ENCODE peak calls at places on chromosomes 2 and 18, in eight cellular contexts. S is AG04449, D is epithelial cell of proximal tubule, H is uterus, I is fibroblast of mammary gland, L is H1, T is right atrium auricular region, P is IMR-90. K is an unnamed sample.

GRCh38 chr2:150376627-150377335 is 110.7 kb downstream of the RND3 start:
- DNase-seq in S (no peak), D (no peak), H (no peak), I (peak), L (no peak), T (no peak), P (peak), K (no peak)

GRCh38 chr2:241135737-241136136 is 13.5 kb downstream of the PASK start:
- DNase-seq in S (no peak), D (no peak), H (no peak), I (no peak), L (no peak), T (no peak), P (no peak), K (no peak)

GRCh38 chr2:85763831-85764230 is 10.0 kb downstream of the ATOH8 start:
- DNase-seq in S (no peak), D (no peak), H (no peak), I (no peak), L (no peak), T (no peak), P (no peak), K (no peak)

GRCh38 chr2:120778244-120778643 is 42.6 kb downstream of the GLI2 start:
- DNase-seq in S (no peak), D (no peak), H (no peak), I (peak), L (no peak), T (no peak), P (peak), K (no peak)

GRCh38 chr2:215514516-215514915 is 78.6 kb upstream of the FN1 start:
- DNase-seq in S (no peak), D (no peak), H (no peak), I (no peak), L (no peak), T (no peak), P (no peak), K (no peak)

GRCh38 chr2:168773719-168774521 is 28.5 kb upstream of the NOSTRIN start:
- DNase-seq in S (no peak), D (no peak), H (peak), I (peak), L (peak), T (peak), P (peak), K (peak)

GRCh38 chr2:128187032-128187654 is 96.1 kb downstream of the UGGT1 start:
- DNase-seq in S (peak), D (peak), H (no peak), I (peak), L (no peak), T (no peak), P (peak), K (no peak)

GRCh38 chr2:240602266-240603050 is 15.9 kb downstream of the CAPN10 start:
- DNase-seq in S (no peak), D (no peak), H (peak), I (no peak), L (no peak), T (no peak), P (no peak), K (no peak)

GRCh38 chr2:220855296-220855695 is 716.8 kb downstream of the EPHA4 start:
- DNase-seq in S (no peak), D (no peak), H (no peak), I (peak), L (no peak), T (no peak), P (peak), K (no peak)

GRCh38 chr2:163801499-163801893 is 65.7 kb upstream of the FIGN start:
- DNase-seq in S (no peak), D (no peak), H (no peak), I (no peak), L (no peak), T (no peak), P (no peak), K (no peak)

GRCh38 chr2:98936133-98936916 is at the start of gene CRACDL:
- DNase-seq in S (no peak), D (no peak), H (no peak), I (no peak), L (peak), T (no peak), P (no peak), K (peak)

GRCh38 chr2:172195836-172196376 is 93.2 kb upstream of the DLX2 start:
- DNase-seq in S (no peak), D (no peak), H (no peak), I (no peak), L (no peak), T (no peak), P (no peak), K (no peak)

GRCh38 chr18:23844991-23845680 is 155.9 kb downstream of the LAMA3 start:
- DNase-seq in S (no peak), D (no peak), H (no peak), I (no peak), L (no peak), T (no peak), P (no peak), K (no peak)

GRCh38 chr2:113058998-113059960 is at the start of gene IL36RN:
- DNase-seq in S (no peak), D (no peak), H (no peak), I (no peak), L (no peak), T (peak), P (no peak), K (no peak)

GRCh38 chr2:184154438-184154837 is 443.9 kb upstream of the ZNF804A start:
- DNase-seq in S (no peak), D (peak), H (no peak), I (peak), L (no peak), T (no peak), P (no peak), K (no peak)

GRCh38 chr2:101063753-101064502 is 61.8 kb downstream of the RPL31 start:
- DNase-seq in S (peak), D (peak), H (no peak), I (peak), L (no peak), T (no peak), P (no peak), K (no peak)
- H3K4me3 ChIP-seq in S (no peak), D (no peak), H (no peak), I (no peak), L (no peak), T (no peak), P (no peak), K (no peak)

GRCh38 chr2:223558970-223559369 is 43.2 kb downstream of the SCG2 start:
- DNase-seq in S (no peak), D (no peak), H (no peak), I (no peak), L (no peak), T (no peak), P (no peak), K (no peak)
- H3K4me3 ChIP-seq in S (no peak), D (no peak), H (no peak), I (no peak), L (no peak), T (no peak), P (no peak), K (no peak)

GRCh38 chr2:4591261-4591660 is 887.9 kb downstream of the DCDC2C start:
- DNase-seq in S (no peak), D (no peak), H (no peak), I (no peak), L (no peak), T (no peak), P (no peak), K (no peak)
- H3K4me3 ChIP-seq in S (no peak), D (no peak), H (no peak), I (no peak), L (no peak), T (no peak), P (no peak), K (no peak)

GRCh38 chr18:46167971-46168370 is 63.8 kb downstream of the HAUS1 start:
- DNase-seq in S (no peak), D (no peak), H (no peak), I (no peak), L (no peak), T (no peak), P (no peak), K (peak)
- H3K4me3 ChIP-seq in S (no peak), D (no peak), H (no peak), I (no peak), L (no peak), T (no peak), P (no peak), K (peak)

GRCh38 chr2:68772109-68772508 is 37.5 kb downstream of the ARHGAP25 start:
- DNase-seq in S (no peak), D (no peak), H (no peak), I (no peak), L (no peak), T (no peak), P (no peak), K (no peak)
- H3K4me3 ChIP-seq in S (no peak), D (no peak), H (no peak), I (no peak), L (no peak), T (no peak), P (no peak), K (no peak)

GRCh38 chr2:203869610-203870042 is 2.1 kb downstream of the CTLA4 start:
- DNase-seq in S (no peak), D (no peak), H (no peak), I (no peak), L (no peak), T (no peak), P (no peak), K (no peak)

GRCh38 chr2:203870942-203871341 is 3.4 kb downstream of the CTLA4 start:
- DNase-seq in S (no peak), D (no peak), H (no peak), I (no peak), L (no peak), T (no peak), P (no peak), K (no peak)

GRCh38 chr2:203870481-203870880 is 2.9 kb downstream of the CTLA4 start:
- DNase-seq in S (no peak), D (no peak), H (no peak), I (no peak), L (no peak), T (no peak), P (no peak), K (no peak)

GRCh38 chr2:203867561-203868200 is at the start of gene CTLA4:
- DNase-seq in S (no peak), D (no peak), H (no peak), I (no peak), L (no peak), T (no peak), P (no peak), K (no peak)

DNA sequence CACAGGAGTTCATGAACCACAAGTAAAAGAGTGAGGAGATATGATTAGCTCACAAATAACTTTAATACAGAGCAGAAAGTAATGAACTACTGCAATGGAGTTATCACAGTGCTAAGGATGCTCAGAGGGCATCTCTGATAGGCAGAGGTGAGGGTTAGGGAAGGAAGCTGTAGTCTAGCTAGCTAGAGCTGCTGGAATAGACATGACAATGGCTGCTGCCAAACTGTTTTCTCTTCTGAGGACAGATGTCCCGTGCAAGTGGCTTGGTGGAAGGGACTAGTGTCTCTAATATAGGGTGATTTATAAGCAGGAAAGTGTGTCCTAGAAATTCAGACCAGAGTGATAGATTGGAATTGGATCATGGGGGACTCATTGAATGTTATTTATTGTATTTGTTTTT is 1.6 kb downstream of the CTLA4 start:
- DNase-seq in S (no peak), D (no peak), H (no peak), I (no peak), L (no peak), T (no peak), P (no peak), K (no peak)
- H3K4me3 ChIP-seq in S (no peak), D (no peak), H (no peak), I (no peak), L (no peak), T (no peak), P (no peak), K (no peak)

DNA sequence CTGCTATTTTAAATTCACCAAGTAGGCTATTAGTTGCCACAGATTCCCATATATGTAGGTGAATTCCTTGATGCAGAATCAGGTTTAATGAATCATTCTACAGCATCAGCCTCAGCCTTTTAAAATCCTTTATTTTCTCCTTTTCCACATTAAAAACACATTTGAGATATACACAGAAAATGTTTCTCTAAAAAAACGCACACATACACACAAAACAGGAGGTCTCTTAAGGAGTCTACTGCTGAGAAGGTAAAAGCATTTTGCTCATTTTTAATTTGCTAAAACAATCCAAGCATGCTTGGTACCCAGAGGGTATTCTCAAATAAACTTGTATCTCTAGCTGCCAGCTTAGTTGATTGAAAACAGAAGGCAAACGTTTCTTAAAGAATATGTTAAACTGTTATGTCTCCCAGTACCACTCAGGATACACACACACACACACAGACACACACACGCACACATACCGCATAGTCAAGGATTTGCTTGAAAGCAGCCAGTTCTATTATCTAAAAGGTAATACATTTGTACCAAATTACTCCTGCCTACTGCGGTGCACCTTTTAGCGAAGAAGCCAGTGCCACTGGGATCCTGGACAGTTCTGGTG is 106.8 kb upstream of the KCTD1 start:
- DNase-seq in S (no peak), D (no peak), H (no peak), I (peak), L (no peak), T (no peak), P (no peak), K (no peak)
- H3K4me3 ChIP-seq in S (no peak), D (peak), H (peak), I (no peak), L (peak), T (peak), P (no peak), K (no peak)

GRCh38 chr2:190718652-190719526 is 70.0 kb downstream of the NAB1 start:
- DNase-seq in S (peak), D (peak), H (no peak), I (peak), L (no peak), T (peak), P (peak), K (no peak)

GRCh38 chr2:190720276-190720675 is 71.4 kb downstream of the NAB1 start:
- DNase-seq in S (no peak), D (no peak), H (no peak), I (no peak), L (no peak), T (no peak), P (no peak), K (no peak)

GRCh38 chr2:190716176-190716807 is 67.4 kb downstream of the NAB1 start:
- DNase-seq in S (no peak), D (no peak), H (no peak), I (no peak), L (no peak), T (no peak), P (no peak), K (no peak)

GRCh38 chr2:190717306-190717705 is 68.4 kb downstream of the NAB1 start:
- DNase-seq in S (no peak), D (no peak), H (no peak), I (no peak), L (no peak), T (no peak), P (peak), K (no peak)

DNA sequence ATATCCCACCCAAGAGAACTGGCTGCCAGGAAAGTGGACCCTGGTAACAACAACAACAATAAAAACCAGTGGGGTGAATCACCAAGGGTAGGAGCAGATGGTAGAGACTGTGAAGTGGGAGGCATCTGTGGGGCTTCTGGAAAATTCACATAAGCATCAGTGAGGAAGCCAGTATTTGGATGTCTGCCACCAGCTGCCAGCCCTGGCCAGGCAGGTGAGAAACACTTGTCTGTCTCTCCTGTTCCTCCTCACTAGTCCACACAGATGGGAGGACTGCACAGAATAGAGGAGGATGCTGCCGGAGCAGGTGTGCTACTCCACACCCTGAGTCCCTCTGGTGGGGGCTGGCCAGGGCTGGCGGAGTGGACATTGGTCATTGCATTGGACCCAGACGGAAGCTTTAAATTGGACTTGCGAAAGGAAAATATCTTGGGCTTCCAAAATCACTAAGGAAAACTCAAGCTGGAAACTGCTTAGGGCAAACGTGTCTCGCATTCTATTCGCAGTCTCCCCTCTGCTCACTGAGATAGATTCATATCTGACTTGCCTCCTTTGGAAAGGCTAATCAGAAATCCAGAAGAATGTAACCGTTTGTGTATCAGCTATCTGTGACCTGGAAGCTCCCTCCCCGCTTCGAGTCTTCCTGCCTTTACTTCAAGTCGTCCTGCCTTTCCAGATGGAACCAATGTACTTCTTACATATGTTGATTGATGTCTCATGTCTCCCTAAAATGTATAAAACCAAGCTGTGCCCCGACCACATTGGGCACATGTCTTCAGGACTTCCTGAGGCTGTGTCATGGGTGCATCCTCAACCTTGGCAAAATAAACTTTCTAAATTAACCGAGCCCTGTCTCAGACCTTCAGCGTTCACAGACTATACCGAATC is 69.1 kb downstream of the NAB1 start:
- DNase-seq in S (no peak), D (no peak), H (no peak), I (no peak), L (no peak), T (no peak), P (no peak), K (no peak)
- H3K4me3 ChIP-seq in S (no peak), D (no peak), H (no peak), I (no peak), L (no peak), T (no peak), P (no peak), K (no peak)

DNA sequence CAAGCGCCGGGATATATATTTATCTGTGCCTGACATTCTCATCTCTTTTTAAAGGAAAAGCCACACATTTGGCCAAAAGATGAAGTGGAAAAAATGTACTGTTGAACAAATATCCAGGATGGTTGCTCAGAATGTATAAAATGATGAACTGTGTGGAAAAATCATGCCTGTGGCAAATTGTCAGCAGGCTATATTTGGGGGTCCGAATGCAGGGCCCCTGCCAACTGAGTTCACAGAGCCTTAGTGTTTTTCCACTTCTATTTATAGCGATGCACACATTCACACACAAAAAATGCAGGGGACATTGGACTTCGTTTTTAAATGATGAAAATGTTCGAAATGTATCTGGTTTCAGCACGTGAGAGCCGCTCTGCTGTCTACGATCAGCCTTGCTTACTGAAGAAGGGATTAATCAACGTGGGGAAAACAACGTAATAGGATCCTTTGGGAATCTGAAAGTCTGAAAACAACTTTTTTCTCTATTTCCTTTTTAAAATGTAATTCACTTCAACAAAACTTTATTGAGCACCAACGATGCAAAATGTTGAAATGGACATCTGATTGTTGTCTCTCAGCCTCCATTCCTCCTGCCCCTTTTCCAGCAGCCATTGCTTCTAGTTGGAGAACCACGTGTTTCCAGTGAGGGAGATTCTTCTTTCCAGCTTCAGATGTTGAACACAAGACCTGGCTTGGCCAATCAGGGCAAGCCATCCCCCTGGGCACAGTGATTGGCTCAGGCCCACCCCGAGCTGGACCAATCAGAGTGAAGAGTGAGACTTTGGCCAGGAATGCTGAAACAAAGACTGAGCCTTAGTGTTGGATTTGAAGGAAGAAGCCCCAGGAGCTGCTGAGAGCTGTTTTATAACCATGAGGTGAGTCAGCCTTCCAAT is 59.2 kb downstream of the E2F6 start:
- DNase-seq in S (no peak), D (no peak), H (peak), I (peak), L (no peak), T (peak), P (peak), K (no peak)
- H3K4me3 ChIP-seq in S (no peak), D (no peak), H (peak), I (no peak), L (no peak), T (no peak), P (peak), K (no peak)